ENCODE peak calls at places on chromosomes 3 and 15, in six cellular contexts. S is A549, W is mucosa of descending colon, V is GM20000, R is H1, X is nephron progenitor cell. P is an unnamed sample.

GRCh38 chr15:65095747-65096104 is 19.2 kb downstream of the KBTBD13 start:
- DNase-seq in S (no peak), W (no peak), V (no peak), R (no peak), X (no peak), P (no peak)

GRCh38 chr3:160758929-160759577 is 3.0 kb downstream of the PPM1L start:
- DNase-seq in S (no peak), W (no peak), V (no peak), R (no peak), X (no peak), P (no peak)

GRCh38 chr3:126344380-126345041 is 12.7 kb downstream of the KLF15 start:
- DNase-seq in S (no peak), W (peak), V (no peak), R (peak), X (peak), P (peak)

GRCh38 chr15:58666957-58667356 is 82.5 kb downstream of the ADAM10 start:
- DNase-seq in S (no peak), W (no peak), V (no peak), R (no peak), X (no peak), P (no peak)

GRCh38 chr3:123819949-123820348 is 64.2 kb downstream of the MYLK start:
- DNase-seq in S (no peak), W (no peak), V (no peak), R (no peak), X (no peak), P (no peak)

GRCh38 chr3:131174752-131175151 is 148.1 kb downstream of the NEK11 start:
- DNase-seq in S (no peak), W (no peak), V (peak), R (no peak), X (no peak), P (no peak)

GRCh38 chr15:63043391-63044076 is 987 bp downstream of the TPM1 start:
- DNase-seq in S (no peak), W (peak), V (peak), R (no peak), X (peak), P (no peak)

GRCh38 chr3:44887101-44887500 is 12.7 kb downstream of the TGM4 start:
- DNase-seq in S (no peak), W (no peak), V (no peak), R (no peak), X (no peak), P (no peak)

GRCh38 chr15:68583936-68584703 is 5.3 kb downstream of the CORO2B start:
- DNase-seq in S (no peak), W (no peak), V (no peak), R (no peak), X (no peak), P (no peak)

GRCh38 chr3:13624671-13625125 is 75.8 kb downstream of the FBLN2 start:
- DNase-seq in S (no peak), W (no peak), V (no peak), R (no peak), X (no peak), P (no peak)

GRCh38 chr3:125140011-125140813 is 72.3 kb downstream of the SLC12A8 start:
- DNase-seq in S (no peak), W (no peak), V (no peak), R (no peak), X (no peak), P (no peak)

GRCh38 chr15:86568378-86568777 is 488.7 kb downstream of the AGBL1 start:
- DNase-seq in S (no peak), W (no peak), V (no peak), R (no peak), X (no peak), P (no peak)

GRCh38 chr3:183378008-183378407 is 50.4 kb downstream of the MCF2L2 start:
- DNase-seq in S (no peak), W (no peak), V (no peak), R (peak), X (no peak), P (no peak)

GRCh38 chr15:52329980-52330379 is 34.4 kb upstream of the MYO5C start:
- DNase-seq in S (no peak), W (no peak), V (no peak), R (no peak), X (no peak), P (no peak)

GRCh38 chr15:40150163-40150925 is 10.5 kb upstream of the BUB1B start:
- DNase-seq in S (no peak), W (no peak), V (no peak), R (no peak), X (no peak), P (no peak)

GRCh38 chr3:41267975-41268640 is 68.8 kb downstream of the CTNNB1 start:
- DNase-seq in S (peak), W (no peak), V (no peak), R (no peak), X (no peak), P (no peak)

GRCh38 chr3:157502916-157503620 is at the start of gene VEPH1:
- DNase-seq in S (no peak), W (peak), V (no peak), R (no peak), X (peak), P (no peak)

GRCh38 chr3:119831022-119831421 is 49.1 kb downstream of the NR1I2 start:
- DNase-seq in S (no peak), W (no peak), V (no peak), R (no peak), X (no peak), P (no peak)
- TF ChIP-seq CTCF in S (peak), W (no peak), V (no peak), R (peak), X (no peak), P (no peak)

GRCh38 chr3:150546226-150547044 is at the start of the genes EIF2A and SERP1:
- DNase-seq in S (peak), W (peak), V (peak), R (peak), X (peak), P (peak)
- TF ChIP-seq CTCF in S (no peak), W (no peak), V (no peak), R (no peak), X (no peak), P (no peak)

DNA sequence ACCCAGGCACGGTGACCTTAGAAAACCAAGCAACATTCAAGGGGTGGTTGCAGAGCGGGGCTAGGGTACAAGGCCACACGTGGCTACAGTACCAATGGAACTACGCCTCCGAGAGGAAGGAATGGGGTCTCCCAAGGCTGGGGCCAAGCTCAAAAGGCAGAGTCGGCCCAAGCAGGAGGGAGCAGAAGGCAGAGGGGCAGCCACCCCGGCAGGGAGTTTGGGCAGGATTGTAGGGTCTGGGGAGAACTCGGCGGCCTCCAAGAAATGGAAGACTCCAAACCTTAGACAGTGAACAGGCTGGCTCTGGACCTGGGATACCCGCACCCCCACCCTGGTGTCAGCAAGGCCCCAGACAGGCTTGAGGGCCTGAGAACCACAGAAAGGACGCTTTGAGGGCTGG is 28.7 kb downstream of the ATRIP start:
- DNase-seq in S (no peak), W (no peak), V (no peak), R (no peak), X (no peak), P (no peak)
- TF ChIP-seq CTCF in S (no peak), W (no peak), V (no peak), R (peak), X (no peak), P (no peak)

GRCh38 chr3:56048333-56048732 is 419.9 kb downstream of the ERC2 start:
- DNase-seq in S (no peak), W (no peak), V (no peak), R (no peak), X (no peak), P (no peak)

GRCh38 chr3:56042326-56042951 is 425.8 kb downstream of the ERC2 start:
- DNase-seq in S (peak), W (no peak), V (no peak), R (no peak), X (peak), P (no peak)
- TF ChIP-seq CTCF in S (no peak), W (no peak), V (no peak), R (peak), X (peak), P (no peak)

DNA sequence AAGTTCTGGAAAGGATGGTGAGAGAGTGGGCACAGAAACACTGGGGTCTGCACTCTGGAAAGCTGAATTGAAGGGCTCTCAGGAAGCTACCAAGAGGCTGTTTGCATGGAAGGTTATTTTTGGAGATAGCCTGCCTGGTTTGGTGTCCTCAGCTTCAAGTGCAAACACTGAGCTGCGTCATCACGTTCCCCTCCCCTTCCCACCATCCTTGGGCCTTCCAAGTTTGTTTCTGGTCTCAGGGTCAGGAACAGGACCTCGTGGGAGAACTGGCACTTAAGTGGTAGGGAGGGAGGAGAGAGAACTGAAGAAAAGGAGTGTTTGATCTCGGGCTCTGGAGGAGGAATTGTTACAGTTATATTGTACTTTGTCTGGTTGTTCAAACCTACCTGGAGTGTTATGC is 10.6 kb downstream of the ST6GAL1 start:
- DNase-seq in S (no peak), W (no peak), V (no peak), R (no peak), X (no peak), P (no peak)
- TF ChIP-seq CTCF in S (no peak), W (no peak), V (no peak), R (no peak), X (no peak), P (no peak)

GRCh38 chr3:164196477-164196876 is 881.8 kb downstream of the SI start:
- DNase-seq in S (no peak), W (no peak), V (no peak), R (no peak), X (no peak), P (no peak)

GRCh38 chr3:164190566-164190965 is 887.7 kb downstream of the SI start:
- DNase-seq in S (no peak), W (no peak), V (no peak), R (no peak), X (no peak), P (no peak)

GRCh38 chr3:164192974-164193373 is 885.3 kb downstream of the SI start:
- DNase-seq in S (no peak), W (no peak), V (no peak), R (no peak), X (no peak), P (no peak)

GRCh38 chr3:164199982-164200823 is 878.1 kb downstream of the SI start:
- DNase-seq in S (no peak), W (no peak), V (no peak), R (no peak), X (no peak), P (no peak)

DNA sequence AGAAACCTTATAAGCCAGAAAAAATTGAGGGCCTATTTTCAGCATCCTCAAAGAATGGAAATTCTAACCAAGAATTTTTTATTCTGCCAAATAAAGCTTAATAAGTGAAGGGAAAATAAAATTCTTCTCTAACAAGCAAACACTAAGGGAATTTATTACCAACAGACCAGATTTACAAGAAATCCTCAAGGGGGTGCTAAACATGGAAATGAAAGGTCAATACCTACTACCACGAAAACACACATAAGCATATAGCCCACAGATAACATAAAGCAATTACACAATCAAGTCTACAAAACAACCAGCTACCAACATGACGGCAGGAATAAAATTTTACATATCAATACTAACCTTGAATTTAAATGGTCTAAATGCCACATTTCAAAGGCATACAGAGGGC is 883.5 kb downstream of the SI start:
- DNase-seq in S (no peak), W (no peak), V (no peak), R (no peak), X (no peak), P (no peak)
- TF ChIP-seq CTCF in S (no peak), W (no peak), V (no peak), R (peak), X (no peak), P (no peak)

DNA sequence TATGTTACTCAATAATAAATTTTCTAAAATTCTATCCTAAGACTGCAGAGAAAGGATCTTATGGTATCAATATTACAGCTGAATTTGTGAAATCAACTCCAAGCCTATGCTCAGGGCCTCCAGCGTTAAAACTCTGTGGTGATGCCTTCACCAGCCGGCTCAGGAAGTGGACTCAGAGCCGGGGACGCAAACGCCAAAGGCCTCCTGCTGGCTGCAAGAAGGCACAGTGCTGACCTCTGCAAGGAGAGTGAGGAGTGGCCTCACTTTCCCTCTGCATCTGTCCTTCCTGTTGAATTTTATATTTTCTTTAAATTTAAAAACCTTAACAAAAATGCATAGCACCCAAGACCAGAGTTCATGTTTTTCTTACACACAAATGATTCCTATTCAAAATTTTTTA is 48.5 kb downstream of the HERC2 start:
- DNase-seq in S (no peak), W (no peak), V (no peak), R (no peak), X (peak), P (no peak)
- TF ChIP-seq CTCF in S (no peak), W (no peak), V (no peak), R (peak), X (peak), P (no peak)

GRCh38 chr3:99551520-99551919 is 86.9 kb upstream of the COL8A1 start:
- DNase-seq in S (no peak), W (no peak), V (no peak), R (no peak), X (no peak), P (no peak)
- TF ChIP-seq CTCF in S (peak), W (no peak), V (no peak), R (peak), X (no peak), P (no peak)

GRCh38 chr15:89442671-89443307 is 53.6 kb downstream of the RHCG start:
- DNase-seq in S (peak), W (peak), V (peak), R (peak), X (peak), P (no peak)
- TF ChIP-seq CTCF in S (peak), W (no peak), V (peak), R (peak), X (peak), P (no peak)

P was measured in lower leg skin.